ENCODE peak calls at places on chromosomes 11 and 22, in four cellular contexts. R is retina; M is stimulated activated CD4-positive, alpha-beta T cell treated with anti-CD3 and anti-CD28 coated beads, Interleukin-1b, Interleukin-23, amount 100 ng/mL, for 1 hour; S is AG08395. L is an unnamed sample.

GRCh38 chr22:32469799-32470212 is 4.8 kb upstream of the FBXO7 start:
- DNase-seq in S (peak; percentile 91), R (peak; percentile 12), M (no peak), L (no peak)

GRCh38 chr11:17244046-17244445 is 32.5 kb upstream of the NUCB2 start:
- DNase-seq in M (no peak), R (no peak), S (no peak), L (peak; percentile 5)

GRCh38 chr11:72239849-72240460 is 4.0 kb downstream of the PHOX2A start:
- DNase-seq in M (no peak), S (peak; percentile 52), R (peak; percentile 69), L (no peak)

GRCh38 chr22:39405346-39406085 is 5.9 kb downstream of the TAB1 start:
- DNase-seq in S (peak; percentile 78), M (no peak), R (peak; percentile 84), L (no peak)

GRCh38 chr11:108654994-108655631 is 9.8 kb upstream of the DDX10 start:
- DNase-seq in M (no peak), S (peak; percentile 72), R (no peak), L (no peak)

GRCh38 chr22:17924735-17925727 is 99.3 kb downstream of the MICAL3 start:
- DNase-seq in R (no peak), S (no peak), M (no peak), L (no peak)

GRCh38 chr22:47392729-47393128 is 630.3 kb downstream of the TBC1D22A start:
- DNase-seq in R (no peak), S (no peak), M (no peak), L (no peak)

GRCh38 chr11:105870521-105871113 is 151.4 kb downstream of the MSANTD4 start:
- DNase-seq in M (no peak), R (no peak), S (no peak), L (no peak)

GRCh38 chr11:10328314-10329090 is 23.6 kb downstream of the ADM start:
- DNase-seq in M (no peak), S (peak; percentile 51), R (no peak), L (no peak)

GRCh38 chr11:134515081-134515960 is 103.3 kb upstream of the B3GAT1 start:
- DNase-seq in M (no peak), R (peak; percentile 29), S (no peak), L (no peak)

GRCh38 chr11:11163256-11163655 is 189.8 kb downstream of the CSNK2A3 start:
- DNase-seq in R (no peak), S (peak; percentile 44), M (no peak), L (no peak)

GRCh38 chr11:133343951-133344350 is 188.3 kb downstream of the OPCML start:
- DNase-seq in M (no peak), R (no peak), S (no peak), L (no peak)

GRCh38 chr11:95429376-95429907 is 198.4 kb upstream of the SESN3 start:
- DNase-seq in S (no peak), R (no peak), M (no peak), L (no peak)

GRCh38 chr11:73334244-73335203 is 26.4 kb downstream of the ARHGEF17 start:
- DNase-seq in M (no peak), R (no peak), S (peak; percentile 86), L (no peak)

GRCh38 chr11:67400251-67400941 is 1.3 kb downstream of the PPP1CA start:
- DNase-seq in R (no peak), M (no peak), S (no peak), L (no peak)

GRCh38 chr11:2207773-2208621 is 36.4 kb upstream of the TH start:
- DNase-seq in S (no peak), M (no peak), R (no peak), L (no peak)

GRCh38 chr22:37303821-37304274 is 21.5 kb downstream of the CYTH4 start:
- DNase-seq in M (no peak), S (peak; percentile 95), R (no peak), L (no peak)

GRCh38 chr11:24859801-24860300 is 363.0 kb downstream of the LUZP2 start:
- DNase-seq in M (no peak), S (no peak), R (no peak), L (no peak)

GRCh38 chr11:121755191-121755590 is 302.4 kb upstream of the SORL1-AS1 start:
- DNase-seq in M (no peak), R (no peak), S (no peak), L (no peak)

GRCh38 chr11:128399186-128399585 is 188.2 kb downstream of the ETS1 start:
- DNase-seq in S (peak; percentile 57), R (no peak), M (no peak), L (no peak)

GRCh38 chr11:77660947-77661346 is 23.4 kb upstream of the CLNS1A start:
- DNase-seq in S (no peak), R (no peak), M (no peak), L (no peak)

GRCh38 chr22:29300807-29301601 is 5.4 kb upstream of the GAS2L1 start:
- DNase-seq in S (no peak), M (no peak), R (peak; percentile 11), L (no peak)

GRCh38 chr22:50525991-50526848 is 822 bp upstream of the SCO2 start:
- DNase-seq in M (peak; percentile 64), R (peak; percentile 89), S (peak; percentile 59), L (peak; percentile 84)

GRCh38 chr11:87366766-87367405 is 329.2 kb downstream of the TMEM135 start:
- DNase-seq in M (no peak), R (no peak), S (no peak), L (no peak)

GRCh38 chr11:84899740-84900139 is 727.4 kb downstream of the DLG2 start:
- DNase-seq in M (no peak), S (no peak), R (no peak), L (no peak)

GRCh38 chr11:1559103-1559951 is 12.7 kb downstream of the DUSP8 start:
- DNase-seq in S (peak; percentile 91), R (no peak), M (no peak), L (no peak)

GRCh38 chr11:116162541-116163230 is 610.1 kb downstream of the BUD13 start:
- DNase-seq in R (peak; percentile 81), M (no peak), S (no peak), L (no peak)

GRCh38 chr22:48321986-48322545 is 1505.6 kb downstream of the BRD1 start:
- DNase-seq in R (no peak), S (no peak), M (no peak), L (no peak)

GRCh38 chr11:93870616-93871015 is 20.2 kb upstream of the VSTM5 start:
- DNase-seq in M (no peak), R (no peak), S (no peak), L (no peak)

GRCh38 chr22:45639747-45640102 is 31.9 kb upstream of the ATXN10 start:
- DNase-seq in M (no peak), R (no peak), S (no peak), L (peak; percentile 31)

GRCh38 chr22:39149915-39150847 is 2.3 kb downstream of the CBX7 start:
- DNase-seq in M (no peak), S (no peak), R (no peak), L (no peak)

GRCh38 chr11:2525166-2525861 is 80.5 kb downstream of the KCNQ1 start:
- DNase-seq in R (no peak), S (no peak), M (no peak), L (no peak)

GRCh38 chr22:42368379-42369249 is 63.6 kb downstream of the NFAM1 start:
- DNase-seq in S (no peak), M (no peak), R (peak; percentile 79), L (no peak)

GRCh38 chr11:102810943-102811528 is 13.1 kb upstream of the MMP1 start:
- DNase-seq in S (peak; percentile 46), R (no peak), M (no peak), L (no peak)

GRCh38 chr11:27124514-27125264 is 84.1 kb downstream of the BBOX1 start:
- DNase-seq in R (no peak), S (peak; percentile 38), M (no peak), L (no peak)

GRCh38 chr11:3157381-3158130 is 7.6 kb downstream of the OSBPL5 start:
- DNase-seq in S (no peak), R (no peak), M (no peak), L (peak; percentile 75)

GRCh38 chr11:11584937-11585336 is 36.9 kb downstream of the GALNT18 start:
- DNase-seq in R (no peak), M (no peak), S (no peak), L (no peak)

GRCh38 chr11:27459191-27459590 is 13.4 kb downstream of the LGR4 start:
- DNase-seq in S (no peak), R (no peak), M (no peak), L (no peak)